ENCODE peak calls at places on chromosomes 12 and 14, in ten cellular contexts. One of them, this sample, is unnamed.

GRCh38 chr12:77256924-77257323 is 191.6 kb upstream of the E2F7 start:
- DNase-seq in AG04450: no peak
- DNase-seq in fibroblast of lung: peak
- DNase-seq in choroid plexus epithelial cell: peak
- DNase-seq in mucosa of descending colon: no peak
- DNase-seq in upper lobe of right lung: no peak
- DNase-seq in right lobe of liver: no peak
- DNase-seq in hepatocyte: no peak
- DNase-seq in lower lobe of right lung: no peak
- DNase-seq in stomach: no peak
- DNase-seq in this sample: no peak

GRCh38 chr12:29516431-29516875 is 19.0 kb upstream of the OVCH1 start:
- DNase-seq in upper lobe of right lung: no peak
- DNase-seq in stomach: no peak
- DNase-seq in mucosa of descending colon: no peak
- DNase-seq in choroid plexus epithelial cell: peak
- DNase-seq in fibroblast of lung: peak
- DNase-seq in AG04450: no peak
- DNase-seq in hepatocyte: no peak
- DNase-seq in right lobe of liver: no peak
- DNase-seq in lower lobe of right lung: no peak
- DNase-seq in this sample: peak

GRCh38 chr12:10968765-10969456 is 17.8 kb downstream of the TAS2R50 start:
- DNase-seq in hepatocyte: no peak
- DNase-seq in right lobe of liver: peak
- DNase-seq in choroid plexus epithelial cell: peak
- DNase-seq in upper lobe of right lung: no peak
- DNase-seq in stomach: peak
- DNase-seq in AG04450: peak
- DNase-seq in mucosa of descending colon: no peak
- DNase-seq in lower lobe of right lung: peak
- DNase-seq in fibroblast of lung: peak
- DNase-seq in this sample: no peak

GRCh38 chr14:28772613-28773012 is 6.0 kb downstream of the FOXG1 start:
- DNase-seq in choroid plexus epithelial cell: no peak
- DNase-seq in upper lobe of right lung: no peak
- DNase-seq in hepatocyte: no peak
- DNase-seq in right lobe of liver: no peak
- DNase-seq in lower lobe of right lung: no peak
- DNase-seq in AG04450: no peak
- DNase-seq in stomach: no peak
- DNase-seq in mucosa of descending colon: no peak
- DNase-seq in fibroblast of lung: no peak
- DNase-seq in this sample: no peak

GRCh38 chr14:59254146-59254910 is 65.9 kb downstream of the DAAM1 start:
- DNase-seq in AG04450: peak
- DNase-seq in right lobe of liver: peak
- DNase-seq in lower lobe of right lung: peak
- DNase-seq in hepatocyte: peak
- DNase-seq in choroid plexus epithelial cell: peak
- DNase-seq in mucosa of descending colon: peak
- DNase-seq in upper lobe of right lung: no peak
- DNase-seq in fibroblast of lung: peak
- DNase-seq in stomach: peak
- DNase-seq in this sample: peak

GRCh38 chr14:100747021-100747586 is 20.4 kb downstream of the DLK1 start:
- DNase-seq in right lobe of liver: peak
- DNase-seq in hepatocyte: peak
- DNase-seq in upper lobe of right lung: peak
- DNase-seq in choroid plexus epithelial cell: peak
- DNase-seq in lower lobe of right lung: peak
- DNase-seq in mucosa of descending colon: no peak
- DNase-seq in AG04450: peak
- DNase-seq in stomach: no peak
- DNase-seq in fibroblast of lung: peak
- DNase-seq in this sample: peak

GRCh38 chr14:42715316-42715715 is 1108.6 kb downstream of the LRFN5 start:
- DNase-seq in lower lobe of right lung: no peak
- DNase-seq in stomach: no peak
- DNase-seq in fibroblast of lung: peak
- DNase-seq in upper lobe of right lung: no peak
- DNase-seq in mucosa of descending colon: no peak
- DNase-seq in AG04450: peak
- DNase-seq in choroid plexus epithelial cell: peak
- DNase-seq in right lobe of liver: no peak
- DNase-seq in hepatocyte: no peak
- DNase-seq in this sample: no peak

GRCh38 chr14:94738786-94739185 is 31.1 kb downstream of the GSC start:
- DNase-seq in AG04450: no peak
- DNase-seq in stomach: no peak
- DNase-seq in choroid plexus epithelial cell: peak
- DNase-seq in upper lobe of right lung: no peak
- DNase-seq in mucosa of descending colon: no peak
- DNase-seq in fibroblast of lung: no peak
- DNase-seq in right lobe of liver: no peak
- DNase-seq in hepatocyte: no peak
- DNase-seq in lower lobe of right lung: no peak
- DNase-seq in this sample: no peak

GRCh38 chr12:79920421-79921238 is 14.3 kb downstream of the PPP1R12A start:
- DNase-seq in stomach: no peak
- DNase-seq in mucosa of descending colon: no peak
- DNase-seq in upper lobe of right lung: no peak
- DNase-seq in lower lobe of right lung: no peak
- DNase-seq in fibroblast of lung: no peak
- DNase-seq in AG04450: no peak
- DNase-seq in right lobe of liver: no peak
- DNase-seq in choroid plexus epithelial cell: no peak
- DNase-seq in hepatocyte: no peak
- DNase-seq in this sample: no peak

GRCh38 chr12:16417058-16417457 is 69.6 kb downstream of the MGST1 start:
- DNase-seq in hepatocyte: no peak
- DNase-seq in AG04450: no peak
- DNase-seq in choroid plexus epithelial cell: no peak
- DNase-seq in fibroblast of lung: no peak
- DNase-seq in mucosa of descending colon: no peak
- DNase-seq in lower lobe of right lung: no peak
- DNase-seq in right lobe of liver: no peak
- DNase-seq in stomach: no peak
- DNase-seq in upper lobe of right lung: no peak
- DNase-seq in this sample: no peak

GRCh38 chr12:130562711-130563110 is 153.4 kb downstream of the RIMBP2 start:
- DNase-seq in lower lobe of right lung: no peak
- DNase-seq in fibroblast of lung: no peak
- DNase-seq in right lobe of liver: no peak
- DNase-seq in hepatocyte: no peak
- DNase-seq in AG04450: no peak
- DNase-seq in stomach: no peak
- DNase-seq in upper lobe of right lung: no peak
- DNase-seq in choroid plexus epithelial cell: no peak
- DNase-seq in mucosa of descending colon: no peak
- DNase-seq in this sample: no peak

GRCh38 chr12:119660074-119660473 is 7.9 kb upstream of the PRKAB1 start:
- DNase-seq in upper lobe of right lung: no peak
- DNase-seq in choroid plexus epithelial cell: no peak
- DNase-seq in hepatocyte: no peak
- DNase-seq in lower lobe of right lung: no peak
- DNase-seq in stomach: no peak
- DNase-seq in mucosa of descending colon: no peak
- DNase-seq in fibroblast of lung: no peak
- DNase-seq in right lobe of liver: no peak
- DNase-seq in AG04450: no peak
- DNase-seq in this sample: no peak

GRCh38 chr12:92987362-92987761 is 58.3 kb upstream of the EEA1 start:
- DNase-seq in AG04450: peak
- DNase-seq in stomach: no peak
- DNase-seq in right lobe of liver: no peak
- DNase-seq in choroid plexus epithelial cell: peak
- DNase-seq in mucosa of descending colon: peak
- DNase-seq in hepatocyte: peak
- DNase-seq in upper lobe of right lung: no peak
- DNase-seq in fibroblast of lung: peak
- DNase-seq in lower lobe of right lung: no peak
- DNase-seq in this sample: peak

GRCh38 chr12:115609356-115609755 is 668.1 kb downstream of the MED13L start:
- DNase-seq in upper lobe of right lung: no peak
- DNase-seq in lower lobe of right lung: no peak
- DNase-seq in mucosa of descending colon: no peak
- DNase-seq in AG04450: no peak
- DNase-seq in stomach: no peak
- DNase-seq in right lobe of liver: no peak
- DNase-seq in hepatocyte: no peak
- DNase-seq in fibroblast of lung: no peak
- DNase-seq in choroid plexus epithelial cell: peak
- DNase-seq in this sample: no peak

GRCh38 chr12:28313631-28314030 is 123.4 kb downstream of the CCDC91 start:
- DNase-seq in hepatocyte: no peak
- DNase-seq in upper lobe of right lung: no peak
- DNase-seq in fibroblast of lung: peak
- DNase-seq in choroid plexus epithelial cell: peak
- DNase-seq in stomach: no peak
- DNase-seq in mucosa of descending colon: no peak
- DNase-seq in AG04450: peak
- DNase-seq in right lobe of liver: no peak
- DNase-seq in lower lobe of right lung: no peak
- DNase-seq in this sample: no peak

GRCh38 chr14:29098625-29099024 is 332.0 kb downstream of the FOXG1 start:
- DNase-seq in mucosa of descending colon: no peak
- DNase-seq in stomach: no peak
- DNase-seq in choroid plexus epithelial cell: no peak
- DNase-seq in upper lobe of right lung: no peak
- DNase-seq in AG04450: no peak
- DNase-seq in fibroblast of lung: no peak
- DNase-seq in right lobe of liver: no peak
- DNase-seq in lower lobe of right lung: no peak
- DNase-seq in hepatocyte: no peak
- DNase-seq in this sample: no peak

GRCh38 chr12:3177778-3178435 is 100.7 kb downstream of the TSPAN9 start:
- DNase-seq in lower lobe of right lung: no peak
- DNase-seq in choroid plexus epithelial cell: no peak
- DNase-seq in AG04450: no peak
- DNase-seq in upper lobe of right lung: no peak
- DNase-seq in right lobe of liver: no peak
- DNase-seq in fibroblast of lung: no peak
- DNase-seq in hepatocyte: no peak
- DNase-seq in mucosa of descending colon: no peak
- DNase-seq in stomach: no peak
- DNase-seq in this sample: no peak

DNA sequence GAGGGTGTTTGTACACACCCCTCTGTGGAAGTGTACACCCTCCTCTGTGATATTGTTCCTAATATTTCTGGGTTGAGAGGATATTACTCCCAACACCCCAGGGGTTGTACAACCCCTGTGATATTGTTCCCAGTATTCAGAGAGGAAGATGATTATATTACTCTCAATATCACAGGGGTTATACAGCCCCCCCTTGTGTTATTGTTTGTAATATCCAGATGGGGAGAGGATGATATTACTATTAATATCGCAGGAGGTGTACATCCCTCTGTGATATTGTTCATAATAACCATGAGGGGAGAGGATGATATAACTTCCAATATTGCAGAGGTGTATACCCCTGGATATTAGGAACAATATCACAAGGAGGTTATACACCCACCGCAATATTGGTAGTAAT is 566.1 kb upstream of the MIS18BP1 start:
- DNase-seq in stomach: no peak
- DNase-seq in upper lobe of right lung: no peak
- DNase-seq in fibroblast of lung: no peak
- DNase-seq in AG04450: no peak
- DNase-seq in choroid plexus epithelial cell: no peak
- DNase-seq in mucosa of descending colon: no peak
- DNase-seq in hepatocyte: no peak
- DNase-seq in lower lobe of right lung: no peak
- DNase-seq in right lobe of liver: no peak
- DNase-seq in this sample: no peak
- TF ChIP-seq CTCF in stomach: no peak
- TF ChIP-seq CTCF in upper lobe of right lung: no peak
- TF ChIP-seq CTCF in fibroblast of lung: no peak
- TF ChIP-seq CTCF in AG04450: no peak
- TF ChIP-seq CTCF in choroid plexus epithelial cell: no peak
- TF ChIP-seq CTCF in mucosa of descending colon: no peak
- TF ChIP-seq CTCF in hepatocyte: no peak
- TF ChIP-seq CTCF in lower lobe of right lung: no peak
- TF ChIP-seq CTCF in right lobe of liver: no peak
- TF ChIP-seq CTCF in this sample: no peak

DNA sequence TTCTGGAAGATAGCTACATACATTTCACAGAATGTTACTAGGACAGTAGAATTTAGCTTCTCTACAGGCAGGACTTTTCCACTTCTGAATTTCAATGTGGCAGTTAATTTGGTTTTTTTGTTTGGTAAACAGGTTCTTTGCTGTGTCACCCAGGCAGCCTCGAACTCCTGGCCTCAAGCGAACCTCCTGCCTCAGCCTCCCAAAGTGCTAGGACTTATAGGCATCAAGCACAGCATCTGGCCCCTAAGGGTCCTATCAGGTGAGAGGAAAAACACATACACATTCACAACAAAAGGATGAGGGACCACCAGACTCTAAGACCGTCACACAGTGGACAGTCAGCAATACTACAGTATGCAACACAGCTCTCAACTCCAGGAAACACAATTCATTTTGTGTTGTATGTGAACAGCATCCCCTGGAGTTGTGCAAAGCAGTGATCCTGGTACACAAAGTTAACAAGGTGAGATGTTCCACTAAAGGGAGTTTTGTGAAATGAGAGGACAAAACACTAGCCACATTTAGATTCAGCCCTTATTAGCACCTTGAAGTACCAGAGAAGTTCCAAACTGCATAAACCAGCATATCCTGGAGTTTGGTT is 6.9 kb downstream of the ATP2B1 start:
- DNase-seq in choroid plexus epithelial cell: no peak
- DNase-seq in fibroblast of lung: no peak
- DNase-seq in right lobe of liver: no peak
- DNase-seq in hepatocyte: no peak
- DNase-seq in stomach: no peak
- DNase-seq in mucosa of descending colon: no peak
- DNase-seq in upper lobe of right lung: no peak
- DNase-seq in AG04450: no peak
- DNase-seq in lower lobe of right lung: no peak
- DNase-seq in this sample: no peak
- TF ChIP-seq CTCF in choroid plexus epithelial cell: no peak
- TF ChIP-seq CTCF in fibroblast of lung: peak
- TF ChIP-seq CTCF in right lobe of liver: no peak
- TF ChIP-seq CTCF in hepatocyte: no peak
- TF ChIP-seq CTCF in stomach: no peak
- TF ChIP-seq CTCF in mucosa of descending colon: no peak
- TF ChIP-seq CTCF in upper lobe of right lung: no peak
- TF ChIP-seq CTCF in AG04450: no peak
- TF ChIP-seq CTCF in lower lobe of right lung: no peak
- TF ChIP-seq CTCF in this sample: no peak

GRCh38 chr12:14937689-14938088 is 648 bp downstream of the ERP27 start:
- DNase-seq in fibroblast of lung: no peak
- DNase-seq in stomach: no peak
- DNase-seq in hepatocyte: no peak
- DNase-seq in AG04450: no peak
- DNase-seq in right lobe of liver: no peak
- DNase-seq in choroid plexus epithelial cell: no peak
- DNase-seq in lower lobe of right lung: no peak
- DNase-seq in upper lobe of right lung: no peak
- DNase-seq in mucosa of descending colon: no peak
- DNase-seq in this sample: no peak
- TF ChIP-seq CTCF in fibroblast of lung: peak
- TF ChIP-seq CTCF in stomach: no peak
- TF ChIP-seq CTCF in hepatocyte: no peak
- TF ChIP-seq CTCF in AG04450: peak
- TF ChIP-seq CTCF in right lobe of liver: no peak
- TF ChIP-seq CTCF in choroid plexus epithelial cell: peak
- TF ChIP-seq CTCF in lower lobe of right lung: no peak
- TF ChIP-seq CTCF in upper lobe of right lung: no peak
- TF ChIP-seq CTCF in mucosa of descending colon: no peak
- TF ChIP-seq CTCF in this sample: peak

GRCh38 chr14:77782202-77782601 is 17.7 kb upstream of the ADCK1 start:
- DNase-seq in choroid plexus epithelial cell: peak
- DNase-seq in stomach: no peak
- DNase-seq in mucosa of descending colon: no peak
- DNase-seq in lower lobe of right lung: no peak
- DNase-seq in fibroblast of lung: no peak
- DNase-seq in right lobe of liver: no peak
- DNase-seq in hepatocyte: no peak
- DNase-seq in upper lobe of right lung: no peak
- DNase-seq in AG04450: no peak
- DNase-seq in this sample: no peak
- TF ChIP-seq CTCF in choroid plexus epithelial cell: no peak
- TF ChIP-seq CTCF in stomach: no peak
- TF ChIP-seq CTCF in mucosa of descending colon: no peak
- TF ChIP-seq CTCF in lower lobe of right lung: no peak
- TF ChIP-seq CTCF in fibroblast of lung: no peak
- TF ChIP-seq CTCF in right lobe of liver: no peak
- TF ChIP-seq CTCF in hepatocyte: no peak
- TF ChIP-seq CTCF in upper lobe of right lung: no peak
- TF ChIP-seq CTCF in AG04450: no peak
- TF ChIP-seq CTCF in this sample: no peak

This sample was measured in BJ.